ENCODE peak calls at places on chromosomes 16 and 17, in seven cellular contexts. One of them, this sample, is unnamed.

GRCh38 chr17:31533546-31534155 is 142.2 kb downstream of the RAB11FIP4 start:
- DNase-seq in fibroblast of lung: peak; percentile 85
- DNase-seq in cardiac muscle cell: peak; percentile 59
- DNase-seq in aorta: no peak
- DNase-seq in body of pancreas: peak; percentile 36
- DNase-seq in lower lobe of right lung: no peak
- DNase-seq in Peyer's patch: no peak
- DNase-seq in this sample: no peak

GRCh38 chr16:88769617-88770458 is 15.2 kb downstream of the PIEZO1 start:
- DNase-seq in fibroblast of lung: no peak
- DNase-seq in cardiac muscle cell: peak; percentile 84
- DNase-seq in aorta: no peak
- DNase-seq in body of pancreas: peak; percentile 71
- DNase-seq in lower lobe of right lung: peak; percentile 82
- DNase-seq in Peyer's patch: peak; percentile 67
- DNase-seq in this sample: peak; percentile 65

GRCh38 chr16:17283022-17283421 is 187.7 kb downstream of the XYLT1 start:
- DNase-seq in fibroblast of lung: no peak
- DNase-seq in cardiac muscle cell: no peak
- DNase-seq in aorta: no peak
- DNase-seq in body of pancreas: no peak
- DNase-seq in lower lobe of right lung: no peak
- DNase-seq in Peyer's patch: no peak
- DNase-seq in this sample: no peak

GRCh38 chr17:45353047-45353446 is 36.2 kb upstream of the MAP3K14 start:
- DNase-seq in fibroblast of lung: no peak
- DNase-seq in cardiac muscle cell: no peak
- DNase-seq in aorta: no peak
- DNase-seq in body of pancreas: no peak
- DNase-seq in lower lobe of right lung: no peak
- DNase-seq in Peyer's patch: peak; percentile 44
- DNase-seq in this sample: no peak

GRCh38 chr16:86567701-86568571 is 1.3 kb downstream of the FOXC2 start:
- DNase-seq in fibroblast of lung: peak; percentile 71
- DNase-seq in cardiac muscle cell: peak; percentile 67
- DNase-seq in aorta: no peak
- DNase-seq in body of pancreas: no peak
- DNase-seq in lower lobe of right lung: no peak
- DNase-seq in Peyer's patch: no peak
- DNase-seq in this sample: no peak

GRCh38 chr17:17018612-17019429 is 23.4 kb upstream of the MPRIP start:
- DNase-seq in fibroblast of lung: no peak
- DNase-seq in cardiac muscle cell: no peak
- DNase-seq in aorta: peak; percentile 44
- DNase-seq in body of pancreas: peak; percentile 90
- DNase-seq in lower lobe of right lung: peak; percentile 91
- DNase-seq in Peyer's patch: peak; percentile 55
- DNase-seq in this sample: no peak

GRCh38 chr16:30649725-30650368 is 913 bp upstream of the PRR14 start:
- DNase-seq in fibroblast of lung: no peak
- DNase-seq in cardiac muscle cell: no peak
- DNase-seq in aorta: peak; percentile 84
- DNase-seq in body of pancreas: no peak
- DNase-seq in lower lobe of right lung: no peak
- DNase-seq in Peyer's patch: no peak
- DNase-seq in this sample: no peak

GRCh38 chr17:45293413-45294211 is 23.2 kb downstream of the MAP3K14 start:
- DNase-seq in fibroblast of lung: peak; percentile 92
- DNase-seq in cardiac muscle cell: peak; percentile 68
- DNase-seq in aorta: peak; percentile 92
- DNase-seq in body of pancreas: peak; percentile 81
- DNase-seq in lower lobe of right lung: peak; percentile 79
- DNase-seq in Peyer's patch: peak; percentile 93
- DNase-seq in this sample: no peak

GRCh38 chr16:1613728-1614225 is 1.6 kb downstream of the CRAMP1 start:
- DNase-seq in fibroblast of lung: no peak
- DNase-seq in cardiac muscle cell: peak; percentile 48
- DNase-seq in aorta: peak; percentile 83
- DNase-seq in body of pancreas: peak; percentile 35
- DNase-seq in lower lobe of right lung: no peak
- DNase-seq in Peyer's patch: peak; percentile 52
- DNase-seq in this sample: no peak

GRCh38 chr16:75310541-75310940 is 59.1 kb upstream of the BCAR1 start:
- DNase-seq in fibroblast of lung: no peak
- DNase-seq in cardiac muscle cell: no peak
- DNase-seq in aorta: no peak
- DNase-seq in body of pancreas: no peak
- DNase-seq in lower lobe of right lung: no peak
- DNase-seq in Peyer's patch: no peak
- DNase-seq in this sample: no peak

GRCh38 chr16:75064403-75065148 is 52.0 kb downstream of the LDHD start:
- DNase-seq in fibroblast of lung: peak; percentile 65
- DNase-seq in cardiac muscle cell: no peak
- DNase-seq in aorta: no peak
- DNase-seq in body of pancreas: no peak
- DNase-seq in lower lobe of right lung: peak; percentile 53
- DNase-seq in Peyer's patch: peak; percentile 75
- DNase-seq in this sample: peak; percentile 63

GRCh38 chr16:20181386-20181785 is 107.7 kb upstream of the GPR139 start:
- DNase-seq in fibroblast of lung: no peak
- DNase-seq in cardiac muscle cell: no peak
- DNase-seq in aorta: no peak
- DNase-seq in body of pancreas: no peak
- DNase-seq in lower lobe of right lung: no peak
- DNase-seq in Peyer's patch: no peak
- DNase-seq in this sample: no peak

GRCh38 chr17:10033982-10034381 is 128.9 kb upstream of the RCVRN start:
- DNase-seq in fibroblast of lung: no peak
- DNase-seq in cardiac muscle cell: no peak
- DNase-seq in aorta: no peak
- DNase-seq in body of pancreas: no peak
- DNase-seq in lower lobe of right lung: peak; percentile 61
- DNase-seq in Peyer's patch: no peak
- DNase-seq in this sample: no peak

GRCh38 chr16:81711609-81712329 is 67.3 kb upstream of the PLCG2 start:
- DNase-seq in fibroblast of lung: peak; percentile 96
- DNase-seq in cardiac muscle cell: no peak
- DNase-seq in aorta: peak; percentile 85
- DNase-seq in body of pancreas: no peak
- DNase-seq in lower lobe of right lung: no peak
- DNase-seq in Peyer's patch: no peak
- DNase-seq in this sample: no peak

GRCh38 chr16:51150159-51150893 is 744 bp downstream of the SALL1 start:
- DNase-seq in fibroblast of lung: peak; percentile 33
- DNase-seq in cardiac muscle cell: peak; percentile 53
- DNase-seq in aorta: no peak
- DNase-seq in body of pancreas: no peak
- DNase-seq in lower lobe of right lung: no peak
- DNase-seq in Peyer's patch: no peak
- DNase-seq in this sample: no peak

GRCh38 chr17:46170609-46171432 is 22.4 kb downstream of the KANSL1 start:
- DNase-seq in fibroblast of lung: peak; percentile 30
- DNase-seq in cardiac muscle cell: no peak
- DNase-seq in aorta: no peak
- DNase-seq in body of pancreas: no peak
- DNase-seq in lower lobe of right lung: no peak
- DNase-seq in Peyer's patch: no peak
- DNase-seq in this sample: no peak

GRCh38 chr17:61436273-61436672 is 15.9 kb upstream of the TBX4 start:
- DNase-seq in fibroblast of lung: no peak
- DNase-seq in cardiac muscle cell: no peak
- DNase-seq in aorta: no peak
- DNase-seq in body of pancreas: no peak
- DNase-seq in lower lobe of right lung: no peak
- DNase-seq in Peyer's patch: no peak
- DNase-seq in this sample: no peak

GRCh38 chr17:44522883-44523671 is 19.9 kb upstream of the GPATCH8 start:
- DNase-seq in fibroblast of lung: peak; percentile 44
- DNase-seq in cardiac muscle cell: peak; percentile 74
- DNase-seq in aorta: peak; percentile 88
- DNase-seq in body of pancreas: peak; percentile 86
- DNase-seq in lower lobe of right lung: peak; percentile 81
- DNase-seq in Peyer's patch: peak; percentile 79
- DNase-seq in this sample: peak; percentile 45

GRCh38 chr16:88339926-88340754 is 42.6 kb upstream of the ZNF469 start:
- DNase-seq in fibroblast of lung: no peak
- DNase-seq in cardiac muscle cell: no peak
- DNase-seq in aorta: peak; percentile 62
- DNase-seq in body of pancreas: no peak
- DNase-seq in lower lobe of right lung: no peak
- DNase-seq in Peyer's patch: peak; percentile 77
- DNase-seq in this sample: no peak

GRCh38 chr17:57645950-57646686 is 99.0 kb downstream of the CCDC182 start:
- DNase-seq in fibroblast of lung: no peak
- DNase-seq in cardiac muscle cell: no peak
- DNase-seq in aorta: no peak
- DNase-seq in body of pancreas: no peak
- DNase-seq in lower lobe of right lung: no peak
- DNase-seq in Peyer's patch: no peak
- DNase-seq in this sample: no peak

GRCh38 chr17:26765860-26766709 is 527.8 kb upstream of the WSB1 start:
- DNase-seq in fibroblast of lung: no peak
- DNase-seq in cardiac muscle cell: no peak
- DNase-seq in aorta: peak; percentile 63
- DNase-seq in body of pancreas: no peak
- DNase-seq in lower lobe of right lung: no peak
- DNase-seq in Peyer's patch: no peak
- DNase-seq in this sample: no peak

GRCh38 chr16:1283996-1284592 is 25.3 kb upstream of the UBE2I start:
- DNase-seq in fibroblast of lung: no peak
- DNase-seq in cardiac muscle cell: no peak
- DNase-seq in aorta: no peak
- DNase-seq in body of pancreas: no peak
- DNase-seq in lower lobe of right lung: no peak
- DNase-seq in Peyer's patch: no peak
- DNase-seq in this sample: no peak

GRCh38 chr17:38749222-38750043 is 1.3 kb upstream of the PCGF2 start:
- DNase-seq in fibroblast of lung: peak; percentile 74
- DNase-seq in cardiac muscle cell: peak; percentile 83
- DNase-seq in aorta: peak; percentile 94
- DNase-seq in body of pancreas: peak; percentile 75
- DNase-seq in lower lobe of right lung: peak; percentile 92
- DNase-seq in Peyer's patch: peak; percentile 88
- DNase-seq in this sample: no peak

GRCh38 chr17:42337442-42337841 is 49.1 kb downstream of the STAT5A start:
- DNase-seq in fibroblast of lung: peak; percentile 64
- DNase-seq in cardiac muscle cell: no peak
- DNase-seq in aorta: no peak
- DNase-seq in body of pancreas: no peak
- DNase-seq in lower lobe of right lung: peak; percentile 48
- DNase-seq in Peyer's patch: peak; percentile 71
- DNase-seq in this sample: no peak

GRCh38 chr17:66542967-66543525 is 240.6 kb downstream of the PRKCA start:
- DNase-seq in fibroblast of lung: peak; percentile 88
- DNase-seq in cardiac muscle cell: no peak
- DNase-seq in aorta: no peak
- DNase-seq in body of pancreas: no peak
- DNase-seq in lower lobe of right lung: no peak
- DNase-seq in Peyer's patch: no peak
- DNase-seq in this sample: peak; percentile 31
- H3K4me1 ChIP-seq in fibroblast of lung: peaks cover 46% of the 10 kb centered on the region
- H3K4me1 ChIP-seq in cardiac muscle cell: peaks cover 8% of the 10 kb centered on the region
- H3K4me1 ChIP-seq in aorta: no peaks in the 10 kb centered on the region
- H3K4me1 ChIP-seq in body of pancreas: peaks cover 5% of the 10 kb centered on the region
- H3K4me1 ChIP-seq in lower lobe of right lung: peaks cover 36% of the 10 kb centered on the region
- H3K4me1 ChIP-seq in Peyer's patch: peaks cover 26% of the 10 kb centered on the region
- H3K4me1 ChIP-seq in this sample: no peaks in the 10 kb centered on the region

GRCh38 chr16:67151431-67152097 is 766 bp upstream of the B3GNT9 start:
- DNase-seq in fibroblast of lung: no peak
- DNase-seq in cardiac muscle cell: no peak
- DNase-seq in aorta: peak; percentile 70
- DNase-seq in body of pancreas: no peak
- DNase-seq in lower lobe of right lung: no peak
- DNase-seq in Peyer's patch: no peak
- DNase-seq in this sample: no peak
- H3K4me3 ChIP-seq in fibroblast of lung: no peak overlapping the region
- H3K4me3 ChIP-seq in cardiac muscle cell: no peak overlapping the region
- H3K4me3 ChIP-seq in aorta: no peak overlapping the region
- H3K4me3 ChIP-seq in body of pancreas: no peak overlapping the region
- H3K4me3 ChIP-seq in lower lobe of right lung: peak overlapping the region; percentile 68
- H3K4me3 ChIP-seq in Peyer's patch: no peak overlapping the region
- H3K4me3 ChIP-seq in this sample: no peak overlapping the region

GRCh38 chr16:48596326-48596725 is 13.7 kb downstream of the N4BP1 start:
- DNase-seq in fibroblast of lung: peak; percentile 43
- DNase-seq in cardiac muscle cell: no peak
- DNase-seq in aorta: no peak
- DNase-seq in body of pancreas: no peak
- DNase-seq in lower lobe of right lung: no peak
- DNase-seq in Peyer's patch: no peak
- DNase-seq in this sample: no peak

GRCh38 chr16:48590476-48590875 is 19.5 kb downstream of the N4BP1 start:
- DNase-seq in fibroblast of lung: no peak
- DNase-seq in cardiac muscle cell: no peak
- DNase-seq in aorta: no peak
- DNase-seq in body of pancreas: no peak
- DNase-seq in lower lobe of right lung: no peak
- DNase-seq in Peyer's patch: no peak
- DNase-seq in this sample: no peak

GRCh38 chr16:48591976-48592375 is 18.0 kb downstream of the N4BP1 start:
- DNase-seq in fibroblast of lung: no peak
- DNase-seq in cardiac muscle cell: no peak
- DNase-seq in aorta: no peak
- DNase-seq in body of pancreas: no peak
- DNase-seq in lower lobe of right lung: no peak
- DNase-seq in Peyer's patch: no peak
- DNase-seq in this sample: no peak

GRCh38 chr16:48597563-48598392 is 12.2 kb downstream of the N4BP1 start:
- DNase-seq in fibroblast of lung: peak; percentile 18
- DNase-seq in cardiac muscle cell: no peak
- DNase-seq in aorta: no peak
- DNase-seq in body of pancreas: no peak
- DNase-seq in lower lobe of right lung: no peak
- DNase-seq in Peyer's patch: no peak
- DNase-seq in this sample: no peak

DNA sequence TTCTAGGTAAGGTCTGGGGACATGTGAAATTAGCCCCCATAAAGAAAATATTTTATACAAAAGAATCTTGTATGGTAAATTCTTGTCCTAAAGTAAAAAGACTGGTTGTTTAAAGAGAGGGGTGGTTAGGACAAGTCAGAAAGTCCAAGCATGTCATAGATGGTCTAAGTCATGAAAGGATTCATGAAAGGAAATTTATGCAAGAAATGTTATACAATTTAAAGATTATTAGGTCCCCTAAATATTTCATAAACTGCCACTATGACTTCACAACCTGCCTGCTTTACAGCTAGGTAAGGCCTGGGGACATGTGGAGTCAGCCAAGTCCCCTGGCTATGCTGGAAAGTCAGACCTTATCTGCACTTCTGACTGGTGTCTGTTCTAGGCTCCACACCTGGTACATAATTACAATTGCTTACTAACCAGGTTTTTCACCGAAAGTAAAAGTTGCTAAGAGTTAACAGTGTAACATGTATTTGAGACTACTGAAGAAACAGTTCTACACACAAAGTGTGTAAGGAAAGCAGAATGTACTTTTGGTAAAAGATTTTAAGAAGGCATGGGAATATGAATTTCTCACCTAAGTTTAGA is 17.0 kb downstream of the N4BP1 start:
- DNase-seq in fibroblast of lung: no peak
- DNase-seq in cardiac muscle cell: no peak
- DNase-seq in aorta: no peak
- DNase-seq in body of pancreas: no peak
- DNase-seq in lower lobe of right lung: no peak
- DNase-seq in Peyer's patch: no peak
- DNase-seq in this sample: no peak
- H3K9me3 ChIP-seq in fibroblast of lung: no peaks in the 10 kb centered on the region
- H3K9me3 ChIP-seq in cardiac muscle cell: peaks cover 5% of the 10 kb centered on the region
- H3K9me3 ChIP-seq in aorta: no peaks in the 10 kb centered on the region
- H3K9me3 ChIP-seq in body of pancreas: peaks cover 5% of the 10 kb centered on the region
- H3K9me3 ChIP-seq in lower lobe of right lung: peaks cover 5% of the 10 kb centered on the region
- H3K9me3 ChIP-seq in Peyer's patch: no peaks in the 10 kb centered on the region
- H3K9me3 ChIP-seq in this sample: peaks cover 19% of the 10 kb centered on the region

GRCh38 chr16:72858611-72859493 is 189.1 kb downstream of the ZFHX3 start:
- DNase-seq in fibroblast of lung: peak; percentile 75
- DNase-seq in cardiac muscle cell: no peak
- DNase-seq in aorta: peak; percentile 82
- DNase-seq in body of pancreas: no peak
- DNase-seq in lower lobe of right lung: no peak
- DNase-seq in Peyer's patch: no peak
- DNase-seq in this sample: no peak
- H3K4me1 ChIP-seq in fibroblast of lung: peaks cover 18% of the 10 kb centered on the region
- H3K4me1 ChIP-seq in cardiac muscle cell: peaks cover 16% of the 10 kb centered on the region
- H3K4me1 ChIP-seq in aorta: peaks cover 7% of the 10 kb centered on the region
- H3K4me1 ChIP-seq in body of pancreas: peaks cover 29% of the 10 kb centered on the region
- H3K4me1 ChIP-seq in lower lobe of right lung: peaks cover 12% of the 10 kb centered on the region
- H3K4me1 ChIP-seq in Peyer's patch: no peaks in the 10 kb centered on the region
- H3K4me1 ChIP-seq in this sample: peaks cover 7% of the 10 kb centered on the region

This sample was measured in HAP-1.